ENCODE peak calls at places on chromosomes 1 and 21, in ten cellular contexts. V is heart right ventricle, W is uterus, Y is tibial nerve, Q is Peyer's patch, T is cardiac muscle cell, D is Panc1, G is A549, I is adrenal gland, P is DND-41. J is an unnamed sample. For H3K4me1, the result is how much of the 10 kb centered on the place peaks cover.

GRCh38 chr21:37800122-37800455 is 116.2 kb downstream of the KCNJ6 start:
- DNase-seq in V (no peak), W (no peak), Y (no peak), Q (no peak), T (peak), D (no peak), G (no peak), I (no peak), P (no peak), J (no peak)

GRCh38 chr21:36508948-36509347 is 29.0 kb upstream of the CLDN14 start:
- DNase-seq in V (no peak), W (no peak), Y (no peak), Q (no peak), T (no peak), D (no peak), G (no peak), I (no peak), P (no peak), J (no peak)

GRCh38 chr1:13487143-13487868 is 26.5 kb downstream of the LRRC38 start:
- DNase-seq in V (peak), W (no peak), Y (no peak), Q (no peak), T (no peak), D (no peak), G (no peak), I (peak), P (peak), J (no peak)

GRCh38 chr1:76425843-76426145 is 351.2 kb downstream of the ST6GALNAC3 start:
- DNase-seq in V (no peak), W (no peak), Y (no peak), Q (no peak), T (peak), D (no peak), G (no peak), I (no peak), P (no peak), J (no peak)

GRCh38 chr21:21715286-21715969 is 717.2 kb downstream of the NCAM2 start:
- DNase-seq in V (no peak), W (no peak), Y (no peak), Q (no peak), T (peak), D (no peak), G (no peak), I (no peak), P (no peak), J (no peak)

GRCh38 chr1:206903687-206904086 is 6.4 kb downstream of the IL24 start:
- DNase-seq in V (no peak), W (no peak), Y (no peak), Q (no peak), T (peak), D (no peak), G (no peak), I (no peak), P (no peak), J (no peak)

GRCh38 chr1:18414321-18414720 is 66.4 kb upstream of the KLHDC7A start:
- DNase-seq in V (no peak), W (no peak), Y (no peak), Q (no peak), T (no peak), D (no peak), G (no peak), I (no peak), P (no peak), J (no peak)

GRCh38 chr1:62230724-62231123 is 36.1 kb downstream of the L1TD1 start:
- DNase-seq in V (no peak), W (no peak), Y (no peak), Q (no peak), T (peak), D (no peak), G (peak), I (no peak), P (no peak), J (peak)

GRCh38 chr1:162720996-162721395 is 69.5 kb upstream of the HSD17B7 start:
- DNase-seq in V (no peak), W (no peak), Y (no peak), Q (no peak), T (no peak), D (no peak), G (no peak), I (no peak), P (no peak), J (no peak)

GRCh38 chr21:43210454-43211084 is 41.8 kb downstream of the CRYAA start:
- DNase-seq in V (no peak), W (no peak), Y (no peak), Q (no peak), T (no peak), D (no peak), G (no peak), I (no peak), P (no peak), J (no peak)

GRCh38 chr1:170881268-170882265 is 53.8 kb upstream of the MROH9 start:
- DNase-seq in V (peak), W (peak), Y (no peak), Q (no peak), T (peak), D (peak), G (no peak), I (peak), P (peak), J (no peak)

GRCh38 chr1:5448486-5448885 is 543.7 kb downstream of the NPHP4 start:
- DNase-seq in V (no peak), W (no peak), Y (no peak), Q (no peak), T (no peak), D (no peak), G (no peak), I (no peak), P (no peak), J (no peak)

GRCh38 chr1:151945725-151946365 is 36.5 kb upstream of the THEM4 start:
- DNase-seq in V (peak), W (peak), Y (peak), Q (peak), T (peak), D (no peak), G (peak), I (peak), P (peak), J (peak)

GRCh38 chr21:27735699-27736098 is 768.8 kb upstream of the ADAMTS5 start:
- DNase-seq in V (no peak), W (no peak), Y (no peak), Q (no peak), T (no peak), D (no peak), G (no peak), I (no peak), P (no peak), J (no peak)

GRCh38 chr1:59570524-59570923 is 244.2 kb upstream of the HOOK1 start:
- DNase-seq in V (no peak), W (no peak), Y (no peak), Q (no peak), T (peak), D (no peak), G (no peak), I (no peak), P (peak), J (no peak)

GRCh38 chr1:194975913-194976312 is 1632.3 kb downstream of the KCNT2 start:
- DNase-seq in V (no peak), W (no peak), Y (no peak), Q (no peak), T (no peak), D (peak), G (no peak), I (no peak), P (no peak), J (no peak)

GRCh38 chr1:153697873-153698647 is 19.6 kb downstream of the NPR1 start:
- DNase-seq in V (peak), W (peak), Y (peak), Q (no peak), T (peak), D (no peak), G (no peak), I (peak), P (no peak), J (no peak)

GRCh38 chr1:100360790-100361232 is 8.5 kb downstream of the CDC14A start:
- DNase-seq in V (peak), W (peak), Y (peak), Q (no peak), T (peak), D (no peak), G (no peak), I (peak), P (no peak), J (no peak)

GRCh38 chr1:110515896-110516295 is 3.1 kb downstream of the KCNA10 start:
- DNase-seq in V (no peak), W (no peak), Y (no peak), Q (no peak), T (no peak), D (no peak), G (no peak), I (no peak), P (no peak), J (no peak)

GRCh38 chr21:43764576-43765495 is 11.3 kb downstream of the CSTB start:
- DNase-seq in V (no peak), W (no peak), Y (no peak), Q (no peak), T (no peak), D (no peak), G (no peak), I (no peak), P (no peak), J (no peak)

GRCh38 chr1:116808476-116809180 is 54.4 kb downstream of the CD2 start:
- DNase-seq in V (no peak), W (no peak), Y (no peak), Q (no peak), T (no peak), D (no peak), G (no peak), I (no peak), P (no peak), J (no peak)

GRCh38 chr1:94746635-94747525 is 73.3 kb upstream of the SLC44A3 start:
- DNase-seq in V (no peak), W (no peak), Y (peak), Q (no peak), T (peak), D (no peak), G (no peak), I (peak), P (no peak), J (peak)
- TF ChIP-seq CTCF in V (no peak), W (no peak), Y (peak), Q (no peak), T (no peak), D (no peak), G (no peak), I (no peak), P (no peak), J (no peak)

DNA sequence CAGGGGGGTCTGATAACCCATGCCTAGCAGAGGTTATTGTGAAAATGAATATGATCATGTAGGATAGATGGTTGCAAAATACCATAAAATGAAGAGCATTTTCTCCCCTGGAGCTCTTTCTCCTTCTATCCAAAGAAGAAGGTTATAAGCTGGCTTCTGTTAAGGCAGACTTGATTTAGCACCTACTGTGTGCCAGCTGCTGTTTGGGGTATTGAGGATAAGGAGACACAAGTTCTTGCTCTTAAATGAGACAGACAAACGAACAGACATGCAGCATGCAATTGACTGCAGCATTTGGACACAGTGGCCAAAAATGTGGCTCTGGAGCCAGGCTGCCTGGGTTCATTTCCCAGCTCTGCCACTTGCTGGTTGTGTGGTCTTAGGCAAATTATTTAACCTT is 39.8 kb upstream of the ID3 start:
- DNase-seq in V (no peak), W (no peak), Y (no peak), Q (no peak), T (no peak), D (no peak), G (no peak), I (no peak), P (no peak), J (no peak)
- H3K4me1 ChIP-seq in V (under half), W (under half), Y (under half), Q (under half), T (under half), D (under half), G (half or more), I (under half), P (half or more), J (under half)

DNA sequence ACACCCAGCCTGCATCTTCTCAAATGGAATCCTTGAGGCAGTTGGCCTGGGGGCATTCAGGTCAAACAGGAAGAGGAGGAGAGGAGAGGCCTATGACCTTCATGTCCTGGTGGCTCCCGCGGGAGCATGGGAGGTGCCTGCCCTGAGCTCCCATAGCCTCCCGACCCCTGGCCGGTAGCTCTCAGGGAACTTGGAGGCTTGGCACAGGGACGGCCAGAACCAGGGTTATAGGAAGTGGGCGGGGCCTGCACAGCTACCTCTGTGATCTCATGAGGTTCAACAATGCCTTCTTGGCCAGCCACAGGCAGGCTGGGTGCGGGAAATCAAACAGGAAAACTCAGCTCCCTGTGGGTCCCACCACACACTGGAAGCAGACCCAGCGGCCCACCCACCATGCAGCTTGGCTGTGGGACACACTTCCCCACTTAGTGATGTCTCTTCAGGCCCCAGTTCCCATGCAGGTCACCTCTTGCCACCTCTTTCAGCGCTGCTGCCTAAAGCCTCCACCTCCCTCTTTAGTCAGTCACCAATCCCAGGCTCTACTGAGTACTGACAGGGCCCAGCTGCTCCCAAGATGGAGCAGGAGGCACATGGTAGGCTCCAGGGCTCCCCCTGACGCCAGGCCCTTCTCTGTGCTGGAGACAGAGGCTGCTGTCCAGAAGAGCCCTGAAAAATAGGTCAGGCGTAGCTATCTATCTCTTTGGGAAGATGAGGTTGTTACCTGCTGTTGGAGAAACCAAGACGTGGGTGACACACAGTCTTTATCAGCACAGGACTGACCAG is at the start of gene SLFNL1:
- DNase-seq in V (peak), W (no peak), Y (no peak), Q (no peak), T (peak), D (no peak), G (no peak), I (peak), P (no peak), J (no peak)
- TF ChIP-seq CTCF in V (no peak), W (no peak), Y (no peak), Q (no peak), T (peak), D (no peak), G (no peak), I (no peak), P (no peak), J (no peak)

DNA sequence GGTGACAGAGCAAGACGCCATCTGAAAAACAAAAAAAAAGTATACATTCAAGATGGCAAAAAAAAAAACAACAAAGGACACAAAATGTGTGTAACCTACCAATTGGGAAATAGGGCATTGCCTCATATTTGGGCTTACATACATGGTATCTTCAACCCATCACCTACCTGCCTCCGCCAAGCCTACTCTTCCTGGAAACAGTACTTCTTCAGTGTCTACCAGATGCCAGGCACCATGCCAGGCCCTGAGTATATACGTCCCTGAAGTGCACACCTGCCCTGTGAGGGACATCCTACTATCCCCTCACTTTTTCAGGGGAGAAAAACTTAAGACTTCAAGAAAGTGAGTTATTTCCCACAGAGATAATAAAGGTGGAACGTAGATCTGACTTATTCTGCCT is 160.2 kb downstream of the TOMM20 start:
- DNase-seq in V (no peak), W (no peak), Y (no peak), Q (no peak), T (no peak), D (no peak), G (no peak), I (no peak), P (no peak), J (no peak)
- H3K4me1 ChIP-seq in V (half or more), W (under half), Y (under half), Q (under half), T (under half), D (half or more), G (half or more), I (half or more), P (under half), J (half or more)

GRCh38 chr1:156249593-156249992 is 1.7 kb upstream of the PAQR6 start:
- DNase-seq in V (no peak), W (no peak), Y (no peak), Q (no peak), T (no peak), D (no peak), G (no peak), I (no peak), P (no peak), J (no peak)

GRCh38 chr1:156248323-156248683 is 447 bp upstream of the PAQR6 start:
- DNase-seq in V (no peak), W (no peak), Y (no peak), Q (no peak), T (no peak), D (no peak), G (no peak), I (no peak), P (no peak), J (no peak)

GRCh38 chr1:156246241-156246761 is 1.6 kb downstream of the PAQR6 start:
- DNase-seq in V (no peak), W (no peak), Y (no peak), Q (no peak), T (no peak), D (no peak), G (no peak), I (no peak), P (no peak), J (no peak)

GRCh38 chr1:156246762-156247459 is 945 bp downstream of the PAQR6 start:
- DNase-seq in V (no peak), W (no peak), Y (peak), Q (peak), T (no peak), D (no peak), G (no peak), I (no peak), P (no peak), J (no peak)

GRCh38 chr1:156247460-156248322 is at the start of gene PAQR6:
- DNase-seq in V (no peak), W (no peak), Y (peak), Q (peak), T (no peak), D (no peak), G (no peak), I (peak), P (no peak), J (no peak)
- TF ChIP-seq CTCF in V (no peak), W (no peak), Y (no peak), Q (no peak), T (no peak), D (no peak), G (no peak), I (no peak), P (no peak), J (no peak)

J was measured in Caco-2.